ENCODE peak calls at places on chromosomes 12 and 14, in ten cellular contexts. C is dorsolateral prefrontal cortex; T is lower leg skin; G is tibial artery; V is BJ; K is prostate gland; S is brain microvascular endothelial cell; D is right cardiac atrium; E is cardiac muscle cell; R is CD8-positive, alpha-beta memory T cell. Y is an unnamed sample.

GRCh38 chr14:31216359-31216758 is 8.8 kb upstream of the HECTD1 start:
- DNase-seq in G (no peak), E (no peak), C (no peak), R (no peak), T (no peak), K (no peak), D (no peak), S (no peak), V (no peak), Y (no peak)

GRCh38 chr14:50062438-50063039 is 53.8 kb downstream of the VCPKMT start:
- DNase-seq in C (no peak), S (peak; percentile 75), V (no peak), K (no peak), E (peak; percentile 22), R (peak; percentile 79), D (no peak), G (no peak), T (no peak), Y (peak; percentile 76)

GRCh38 chr14:44529026-44529425 is 21.9 kb upstream of the FSCB start:
- DNase-seq in S (no peak), V (no peak), E (no peak), K (no peak), R (no peak), G (no peak), C (no peak), T (no peak), D (no peak), Y (no peak)

GRCh38 chr12:46778415-46778814 is 47.4 kb downstream of the SLC38A4 start:
- DNase-seq in K (no peak), V (no peak), S (no peak), T (no peak), R (no peak), E (no peak), G (no peak), D (no peak), C (no peak), Y (no peak)

GRCh38 chr14:63045612-63046320 is 508 bp upstream of the KCNH5 start:
- DNase-seq in V (no peak), T (no peak), D (no peak), K (no peak), R (no peak), E (peak; percentile 68), S (peak; percentile 1), C (peak; percentile 10), G (no peak), Y (peak; percentile 7)

GRCh38 chr12:124302807-124303578 is 8.1 kb downstream of the RFLNA start:
- DNase-seq in R (no peak), K (no peak), V (no peak), S (no peak), E (no peak), T (no peak), D (no peak), C (no peak), G (no peak), Y (no peak)

GRCh38 chr12:26633591-26634210 is 199.3 kb downstream of the ITPR2 start:
- DNase-seq in T (no peak), S (peak; percentile 35), G (no peak), D (no peak), C (no peak), E (no peak), V (no peak), K (no peak), R (no peak), Y (peak; percentile 90)

GRCh38 chr14:77883479-77884238 is 83.8 kb downstream of the ADCK1 start:
- DNase-seq in T (no peak), E (no peak), R (no peak), G (no peak), S (no peak), V (no peak), C (no peak), D (no peak), K (no peak), Y (no peak)

DNA sequence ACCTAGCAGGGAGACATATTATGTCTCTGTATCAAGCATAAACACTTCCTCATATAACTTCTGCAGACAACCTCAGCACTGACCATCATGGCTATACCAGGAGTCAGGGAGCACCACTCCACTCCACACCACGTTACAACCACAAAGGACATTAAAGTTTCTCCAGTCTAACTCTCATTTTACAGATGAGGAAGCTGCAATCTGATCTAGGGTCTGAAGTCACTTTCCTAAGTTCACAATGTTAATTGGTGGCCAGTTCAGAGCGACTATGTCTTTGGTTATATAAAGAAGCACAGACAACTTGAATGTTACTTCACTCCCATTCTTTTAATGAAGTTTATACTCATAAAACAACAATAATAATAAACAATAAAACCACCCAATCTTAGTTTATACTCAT is 72.6 kb upstream of the SSTR1 start:
- DNase-seq in D (no peak), C (no peak), R (no peak), V (no peak), K (no peak), S (no peak), T (no peak), E (no peak), G (no peak), Y (no peak)
- H3K4me3 ChIP-seq in D (no peak overlapping the region), C (no peak overlapping the region), R (no peak overlapping the region), V (no peak overlapping the region), K (no peak overlapping the region), S (no peak overlapping the region), T (no peak overlapping the region), E (no peak overlapping the region), G (no peak overlapping the region), Y (no peak overlapping the region)

GRCh38 chr12:120902846-120903381 is 1.2 kb downstream of the SPPL3 start:
- DNase-seq in K (no peak), D (no peak), R (no peak), V (no peak), E (no peak), G (no peak), S (no peak), T (no peak), C (no peak), Y (peak; percentile 10)

GRCh38 chr12:120903382-120903817 is 758 bp downstream of the SPPL3 start:
- DNase-seq in T (peak; percentile 65), E (peak; percentile 58), S (peak; percentile 9), V (no peak), D (peak; percentile 63), G (peak; percentile 82), R (peak; percentile 71), K (peak; percentile 28), C (peak; percentile 25), Y (peak; percentile 70)

GRCh38 chr12:120903818-120904773 is at the start of gene SPPL3:
- DNase-seq in K (peak; percentile 88), G (peak; percentile 94), T (peak; percentile 85), C (peak; percentile 92), E (peak; percentile 96), D (peak; percentile 93), R (peak; percentile 83), V (peak; percentile 11), S (peak; percentile 79), Y (peak; percentile 96)

GRCh38 chr12:120905856-120906384 is 1.8 kb upstream of the SPPL3 start:
- DNase-seq in D (no peak), K (peak; percentile 55), T (peak; percentile 54), S (no peak), E (no peak), V (no peak), R (no peak), G (no peak), C (no peak), Y (no peak)

GRCh38 chr12:120901818-120902217 is 2.3 kb downstream of the SPPL3 start:
- DNase-seq in E (no peak), V (no peak), T (no peak), C (no peak), D (no peak), S (no peak), K (no peak), G (no peak), R (no peak), Y (no peak)
- H3K4me3 ChIP-seq in E (no peak overlapping the region), V (no peak overlapping the region), T (no peak overlapping the region), C (peak overlapping the region; percentile 92), D (no peak overlapping the region), S (no peak overlapping the region), K (no peak overlapping the region), G (no peak overlapping the region), R (no peak overlapping the region), Y (no peak overlapping the region)

GRCh38 chr14:104977681-104978647 is at the start of gene AHNAK2:
- DNase-seq in V (no peak), C (peak; percentile 67), S (peak; percentile 38), T (no peak), D (peak; percentile 87), E (peak; percentile 95), G (peak; percentile 83), R (peak; percentile 24), K (peak; percentile 75), Y (peak; percentile 94)

GRCh38 chr14:104980601-104981531 is 2.7 kb upstream of the AHNAK2 start:
- DNase-seq in C (no peak), G (peak; percentile 52), E (no peak), D (no peak), T (no peak), V (no peak), R (no peak), S (no peak), K (no peak), Y (no peak)

GRCh38 chr14:104979758-104980591 is 1.8 kb upstream of the AHNAK2 start:
- DNase-seq in C (peak; percentile 80), V (no peak), D (peak; percentile 53), R (no peak), K (peak; percentile 58), G (no peak), E (no peak), T (no peak), S (no peak), Y (peak; percentile 29)

GRCh38 chr14:104977008-104977680 is 1.0 kb downstream of the AHNAK2 start:
- DNase-seq in R (no peak), K (no peak), V (no peak), T (no peak), E (no peak), G (peak; percentile 74), S (no peak), D (no peak), C (no peak), Y (no peak)

DNA sequence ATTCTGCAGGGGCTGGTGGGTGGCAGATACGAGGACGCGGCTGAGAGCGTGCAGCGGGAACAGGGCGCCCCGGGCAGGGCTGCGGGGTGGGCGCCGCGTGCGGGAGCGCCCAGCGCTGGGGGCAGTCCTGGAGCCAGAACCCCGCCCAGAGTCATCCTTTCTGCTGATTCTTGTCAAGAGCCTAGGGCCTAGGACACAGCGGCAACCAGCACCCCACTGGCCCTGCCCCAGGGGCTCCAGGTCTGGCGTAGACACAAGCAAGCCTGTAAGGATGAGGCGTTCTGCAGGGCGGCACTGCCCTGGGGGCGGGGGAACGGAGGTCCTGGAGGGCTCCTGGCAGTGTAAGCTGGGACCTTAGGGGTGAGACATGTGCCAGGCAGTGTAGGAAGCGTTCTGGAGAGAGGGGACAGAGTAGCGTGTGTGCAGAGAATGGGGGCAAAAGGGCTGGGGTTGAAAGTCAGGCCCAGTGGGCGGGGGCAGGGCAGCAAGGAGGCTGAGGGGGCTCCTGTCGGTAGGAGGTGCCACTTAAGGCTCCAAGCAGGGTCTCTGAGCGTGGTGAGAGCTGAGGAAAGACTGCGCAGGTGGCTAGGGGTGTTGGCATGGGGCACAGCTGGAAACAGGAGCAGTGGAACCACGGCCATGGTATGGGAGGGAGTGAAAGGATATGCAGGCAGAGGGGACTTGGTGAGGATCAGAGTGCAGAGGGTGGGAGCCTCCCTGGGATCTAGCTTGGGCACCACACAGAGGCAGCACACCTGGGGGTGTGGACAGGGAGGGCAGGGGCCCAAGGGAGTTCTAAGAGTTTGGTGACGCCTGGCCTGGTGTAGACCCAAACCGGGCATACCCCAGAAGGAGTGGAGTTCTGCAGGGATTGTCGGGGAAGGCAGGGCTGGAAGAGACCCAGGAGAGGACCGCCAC is 859 bp upstream of the AHNAK2 start:
- DNase-seq in R (no peak), T (no peak), K (no peak), S (no peak), D (no peak), G (peak; percentile 64), E (no peak), C (no peak), V (no peak), Y (no peak)
- H3K4me3 ChIP-seq in R (no peak overlapping the region), T (no peak overlapping the region), K (peak overlapping the region; percentile 45), S (peak overlapping the region; percentile 44), D (peak overlapping the region; percentile 51), G (peak overlapping the region; percentile 64), E (peak overlapping the region; percentile 27), C (peak overlapping the region; percentile 31), V (peak overlapping the region; percentile 39), Y (peak overlapping the region; percentile 46)

DNA sequence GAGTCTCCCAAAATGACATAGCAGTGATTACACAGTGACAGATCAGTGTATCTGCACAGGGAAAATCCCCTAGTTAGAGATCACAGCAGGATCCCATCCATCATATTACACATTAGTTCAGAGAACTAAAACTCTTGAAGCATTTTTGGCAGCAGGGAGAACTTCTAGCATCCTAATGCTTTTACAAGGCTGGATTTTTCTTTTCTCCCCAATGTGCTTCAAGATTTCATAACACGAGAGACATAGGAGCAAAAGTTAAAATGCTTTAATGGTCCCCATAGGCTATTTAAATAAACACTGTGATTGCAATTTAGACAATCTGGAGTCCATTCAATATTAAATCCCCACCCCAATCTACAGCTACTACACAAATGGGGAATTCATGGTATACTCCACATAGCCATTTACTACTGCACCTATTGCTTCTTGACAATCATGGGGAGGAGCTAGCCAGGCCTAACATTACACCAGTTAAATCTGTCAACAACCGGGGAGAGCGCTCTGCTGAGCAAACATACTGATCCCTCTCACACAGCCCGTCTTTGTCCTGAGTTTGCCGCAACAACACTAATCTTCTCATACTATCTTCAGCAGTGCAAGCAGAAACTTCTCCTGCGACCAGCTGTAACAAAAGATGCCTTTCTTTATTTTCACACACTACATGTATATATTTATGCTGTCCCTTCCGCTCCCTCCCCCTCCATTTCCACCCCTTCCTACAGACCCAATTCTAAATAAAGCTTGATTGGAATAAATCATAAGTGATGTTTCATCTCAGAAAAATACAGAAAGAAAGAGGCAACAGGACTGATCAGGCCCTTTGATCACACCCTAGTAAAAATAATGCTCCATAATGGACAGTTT is 120.3 kb upstream of the SOX5 start:
- DNase-seq in D (no peak), S (no peak), K (peak; percentile 60), T (no peak), R (no peak), C (no peak), V (no peak), G (no peak), E (peak; percentile 39), Y (no peak)
- H3K4me3 ChIP-seq in D (no peak overlapping the region), S (no peak overlapping the region), K (no peak overlapping the region), T (no peak overlapping the region), R (no peak overlapping the region), C (no peak overlapping the region), V (no peak overlapping the region), G (no peak overlapping the region), E (no peak overlapping the region), Y (no peak overlapping the region)